ENCODE peak calls at places on chromosome 21, in six cellular contexts. T is HepG2, A is K562, R is HCT116, Y is upper lobe of left lung, G is GM12878. B is an unnamed sample.

GRCh38 chr21:25396135-25396711 is 211.1 kb downstream of the MRPL39 start:
- ATAC-seq in A (no peak), G (peak), R (no peak), T (no peak), Y (no peak), B (no peak)

GRCh38 chr21:30719401-30719800 is 824 bp upstream of the KRTAP21-3 start:
- ATAC-seq in T (no peak), G (peak), Y (no peak), A (no peak), R (no peak), B (no peak)

GRCh38 chr21:36194024-36194423 is 37.4 kb downstream of the DOP1B start:
- ATAC-seq in A (no peak), G (no peak), T (no peak), Y (no peak), R (no peak), B (no peak)

GRCh38 chr21:36402339-36402738 is 17.1 kb downstream of the CHAF1B start:
- ATAC-seq in G (no peak), R (no peak), A (no peak), T (no peak), Y (no peak), B (no peak)

GRCh38 chr21:39527664-39528381 is 76.1 kb downstream of the SH3BGR start:
- ATAC-seq in R (no peak), A (no peak), Y (peak), G (no peak), T (peak), B (no peak)

GRCh38 chr21:39137248-39138186 is 45.7 kb downstream of the PSMG1 start:
- ATAC-seq in R (no peak), T (peak), G (no peak), Y (peak), A (peak), B (no peak)

GRCh38 chr21:31156169-31156568 is 117.9 kb upstream of the KRTAP19-8 start:
- ATAC-seq in R (no peak), G (no peak), Y (no peak), T (no peak), A (no peak), B (no peak)

GRCh38 chr21:21003701-21004100 is 5.5 kb downstream of the NCAM2 start:
- ATAC-seq in T (no peak), A (peak), Y (no peak), G (no peak), R (no peak), B (no peak)

GRCh38 chr21:25626752-25627151 is 12.3 kb upstream of the JAM2 start:
- ATAC-seq in Y (no peak), R (no peak), G (no peak), T (no peak), A (no peak), B (no peak)

GRCh38 chr21:42496839-42497202 is 797 bp upstream of the RSPH1 start:
- ATAC-seq in Y (peak), T (no peak), A (no peak), R (no peak), G (peak), B (peak)

GRCh38 chr21:38909109-38909508 is 103.4 kb downstream of the ETS2 start:
- ATAC-seq in G (no peak), A (no peak), Y (no peak), T (peak), R (no peak), B (no peak)

GRCh38 chr21:45535341-45536081 is 6.7 kb downstream of the SLC19A1 start:
- ATAC-seq in G (no peak), R (no peak), T (no peak), Y (peak), A (no peak), B (no peak)
- TF ChIP-seq POLR2AphosphoS5 in G (no peak), R (no peak), T (no peak), Y (no peak), A (no peak), B (no peak)

DNA sequence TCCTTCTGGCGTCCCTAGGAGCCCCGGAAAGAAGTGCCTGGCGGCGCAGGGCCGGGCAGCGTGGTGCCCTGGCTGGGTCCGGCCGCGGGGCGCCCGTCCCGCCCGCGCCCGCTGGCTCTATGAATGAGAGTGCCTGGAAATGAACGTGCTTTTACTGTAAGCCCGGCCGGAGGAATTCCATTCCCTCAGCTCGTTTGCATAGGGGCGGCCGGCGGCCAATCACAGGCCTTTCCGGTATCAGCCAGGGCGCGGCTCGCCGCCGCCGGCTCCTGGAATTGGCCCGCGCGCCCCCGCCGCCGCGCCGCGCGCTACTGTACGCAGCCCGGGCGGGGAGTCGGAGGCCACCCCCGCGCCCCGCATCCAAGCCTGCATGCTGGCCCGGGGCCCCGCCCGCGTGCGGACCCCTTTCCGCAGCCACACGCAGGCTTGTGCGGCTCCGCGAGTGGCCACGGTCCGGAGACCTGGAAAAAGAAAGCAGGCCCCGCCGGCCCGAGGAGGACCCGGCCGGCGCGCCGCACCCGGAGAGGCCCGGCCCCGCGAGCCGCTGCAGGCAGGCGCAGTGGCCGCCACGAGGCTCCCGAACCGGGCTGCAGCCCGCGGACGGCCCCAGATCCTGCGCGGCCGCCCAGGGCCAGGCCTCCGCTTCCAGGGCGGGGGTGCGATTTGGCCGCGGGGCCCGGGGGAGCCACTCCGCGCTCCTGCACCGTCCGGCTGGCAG is 160.4 kb downstream of the RUNX1 start:
- ATAC-seq in R (peak), G (peak), Y (peak), T (peak), A (peak), B (peak)
- TF ChIP-seq POLR2A in R (peak), G (peak), Y (peak), T (peak), A (peak), B (peak)

DNA sequence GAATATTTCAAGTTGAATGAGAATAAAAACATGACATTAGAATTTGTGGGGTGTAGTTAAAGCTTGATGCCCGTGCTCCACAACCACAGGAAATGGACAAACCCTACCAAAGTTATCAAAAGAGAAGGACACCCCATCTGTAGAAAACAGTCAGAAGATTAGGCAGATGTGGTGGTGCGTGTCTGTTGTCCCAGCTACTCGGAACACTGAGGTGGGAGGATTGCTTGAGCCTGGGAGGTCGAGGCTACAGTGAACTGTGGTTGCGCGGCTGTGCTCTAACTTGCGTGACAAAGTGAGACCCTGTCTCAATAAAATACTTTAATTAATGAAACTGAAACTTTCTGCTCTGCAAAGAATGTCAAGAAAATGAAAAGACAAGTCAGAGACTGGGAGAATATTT is 1.5 kb upstream of the SPATC1L start:
- ATAC-seq in Y (no peak), R (no peak), A (no peak), G (no peak), T (no peak), B (no peak)
- H3K4me3 ChIP-seq in Y (no peak), R (no peak), A (peak), G (no peak), T (no peak), B (no peak)

GRCh38 chr21:15558884-15559283 is 170.9 kb upstream of the USP25 start:
- ATAC-seq in G (no peak), R (no peak), A (no peak), Y (no peak), T (no peak), B (no peak)
- TF ChIP-seq POLR2AphosphoS5 in G (no peak), R (no peak), A (no peak), Y (no peak), T (no peak), B (no peak)

DNA sequence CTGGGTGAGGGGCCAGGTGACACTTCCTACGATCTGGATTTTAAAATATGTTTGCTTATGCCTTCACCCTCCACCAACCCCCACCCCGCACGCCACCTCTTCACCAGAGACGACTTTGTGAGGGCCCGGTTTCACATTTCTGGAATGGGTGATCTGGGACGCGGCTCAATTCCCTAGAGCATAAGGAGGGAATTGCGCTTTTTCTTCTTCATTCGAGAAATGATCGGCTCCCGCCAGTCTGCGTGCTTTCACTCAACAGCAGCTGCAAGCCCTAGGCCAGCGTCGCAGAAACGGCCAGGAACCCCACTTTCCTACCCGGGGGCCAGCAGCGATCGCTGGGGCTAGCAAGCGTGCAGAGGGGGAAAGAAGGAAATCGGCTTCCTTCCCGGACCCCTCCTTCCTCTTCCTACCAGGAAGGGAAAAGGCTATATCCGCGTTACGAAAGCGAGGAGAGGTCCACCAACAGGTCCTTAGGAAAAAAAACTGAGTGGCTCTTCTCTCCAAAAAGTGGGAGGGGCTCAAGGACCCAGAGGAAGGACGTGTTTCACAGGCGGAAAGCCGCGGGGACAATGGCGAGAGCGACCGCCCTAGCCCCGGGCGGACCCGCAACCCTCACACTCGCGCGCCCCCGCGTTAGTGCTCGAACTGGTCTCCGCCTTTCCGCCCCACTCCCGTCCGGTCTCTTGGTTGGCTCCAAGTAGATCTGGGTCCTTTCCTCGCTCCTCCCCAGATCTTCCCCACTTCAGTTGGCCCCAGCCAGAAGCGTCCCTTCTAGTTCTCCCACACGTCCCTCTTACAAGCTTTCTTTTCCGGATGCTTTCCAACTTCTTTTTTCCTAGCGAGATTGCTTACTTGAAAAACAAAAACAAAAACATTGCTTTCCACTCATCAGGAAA is 1.1 kb upstream of the ADAMTS1 start:
- ATAC-seq in T (peak), A (no peak), Y (peak), R (no peak), G (no peak), B (peak)
- TF ChIP-seq POLR2A in T (no peak), A (no peak), Y (peak), R (no peak), G (no peak), B (peak)

DNA sequence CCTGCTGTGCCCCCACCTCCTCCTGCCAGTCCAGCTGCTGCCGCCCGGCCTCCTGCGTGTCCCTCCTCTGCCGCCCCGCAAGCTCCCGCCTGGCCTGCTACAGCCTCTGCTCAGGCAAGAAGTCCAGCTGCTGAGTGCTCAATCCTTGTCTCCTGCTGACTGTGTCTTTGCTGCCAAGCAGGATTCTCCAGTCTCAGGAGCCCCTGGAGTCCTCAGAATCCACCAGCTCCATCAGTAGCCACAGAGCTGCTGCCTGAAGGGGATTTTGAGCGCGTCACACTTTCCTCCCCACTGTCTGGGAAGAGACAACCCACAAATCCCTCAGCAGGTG is 973 bp downstream of the KRTAP10-11 start:
- ATAC-seq in Y (no peak), A (no peak), R (no peak), G (no peak), T (no peak), B (no peak)
- H3K4me3 ChIP-seq in Y (no peak), A (no peak), R (no peak), G (no peak), T (no peak), B (no peak)

GRCh38 chr21:45875416-45875760 is 106.2 kb upstream of the COL6A1 start:
- ATAC-seq in R (no peak), T (no peak), Y (no peak), A (no peak), G (no peak), B (no peak)

GRCh38 chr21:45876381-45877159 is 105.0 kb upstream of the COL6A1 start:
- ATAC-seq in G (no peak), T (no peak), R (no peak), Y (no peak), A (no peak), B (no peak)

GRCh38 chr21:45874716-45875415 is 106.7 kb upstream of the COL6A1 start:
- ATAC-seq in G (no peak), R (no peak), Y (peak), T (peak), A (no peak), B (peak)

GRCh38 chr21:45877160-45877438 is 104.5 kb upstream of the COL6A1 start:
- ATAC-seq in A (no peak), T (no peak), Y (no peak), R (no peak), G (no peak), B (no peak)

DNA sequence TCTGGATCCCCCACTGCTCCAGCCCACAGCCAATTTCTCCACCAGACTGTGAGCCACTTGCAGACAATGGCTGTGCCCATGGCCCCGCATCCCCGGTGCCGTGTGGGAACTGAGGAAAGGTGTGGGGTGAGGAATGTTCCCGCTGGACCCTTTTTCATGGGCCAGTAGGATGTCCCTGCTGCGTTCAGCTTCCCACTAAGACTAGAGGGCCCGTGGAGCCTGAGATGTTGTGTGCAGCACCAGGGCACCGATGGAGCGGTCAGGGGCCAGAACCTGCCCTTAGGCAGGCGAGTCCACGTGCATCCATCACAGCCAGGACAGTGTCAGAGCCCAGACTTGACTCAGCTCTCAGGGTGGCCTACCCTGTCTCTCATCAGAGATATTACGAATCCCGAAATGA is 105.7 kb upstream of the COL6A1 start:
- ATAC-seq in R (no peak), G (no peak), T (no peak), A (no peak), Y (no peak), B (no peak)
- TF ChIP-seq POLR2AphosphoS5 in R (no peak), G (no peak), T (no peak), A (no peak), Y (no peak), B (no peak)

DNA sequence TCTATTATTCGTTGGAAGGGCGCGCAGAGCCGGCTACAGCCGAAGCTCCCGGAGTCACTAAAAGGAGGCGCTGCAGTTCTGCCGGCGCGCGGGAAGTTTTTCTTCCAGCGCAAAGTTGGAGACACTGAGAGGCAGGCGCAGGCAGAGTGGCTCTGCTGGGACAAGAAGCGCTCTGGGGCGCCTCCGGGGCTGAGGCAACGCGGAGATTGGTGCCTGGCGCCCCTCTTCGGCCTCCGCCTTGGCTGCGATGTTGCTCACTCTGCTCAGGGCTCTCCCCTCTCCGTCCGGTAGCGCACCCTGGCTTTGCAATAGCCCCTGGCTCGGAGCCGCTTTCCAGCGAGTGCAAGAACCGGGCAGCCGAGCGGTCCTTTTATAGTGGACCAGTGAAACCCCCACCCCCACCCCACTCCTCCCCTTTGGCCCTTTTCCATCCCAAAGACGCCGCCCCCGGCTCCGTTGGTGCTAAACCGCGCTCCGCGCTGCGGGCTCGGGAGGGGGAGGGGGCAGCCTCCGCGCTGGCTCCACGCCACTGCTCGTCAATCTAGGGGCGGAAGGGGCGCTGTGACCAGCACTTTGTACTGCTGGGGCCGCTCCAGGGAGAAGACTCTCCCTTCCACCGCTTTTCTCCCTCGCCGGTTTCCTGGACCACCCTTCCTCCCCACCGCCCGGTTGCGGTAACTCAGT is at the start of gene ADAMTS1:
- ATAC-seq in T (peak), G (no peak), A (peak), Y (peak), R (no peak), B (peak)
- TF ChIP-seq POLR2A in T (no peak), G (no peak), A (no peak), Y (peak), R (no peak), B (peak)

GRCh38 chr21:43881918-43882317 is 16.9 kb downstream of the AGPAT3 start:
- ATAC-seq in Y (no peak), T (no peak), G (no peak), R (no peak), A (no peak), B (no peak)

GRCh38 chr21:43885721-43886120 is 20.7 kb downstream of the AGPAT3 start:
- ATAC-seq in G (no peak), R (no peak), A (no peak), Y (no peak), T (no peak), B (no peak)

GRCh38 chr21:43884861-43885370 is 19.9 kb downstream of the AGPAT3 start:
- ATAC-seq in Y (no peak), R (no peak), G (no peak), T (peak), A (peak), B (no peak)

GRCh38 chr21:43882952-43883492 is 18.0 kb downstream of the AGPAT3 start:
- ATAC-seq in T (no peak), G (no peak), Y (no peak), R (no peak), A (peak), B (no peak)

DNA sequence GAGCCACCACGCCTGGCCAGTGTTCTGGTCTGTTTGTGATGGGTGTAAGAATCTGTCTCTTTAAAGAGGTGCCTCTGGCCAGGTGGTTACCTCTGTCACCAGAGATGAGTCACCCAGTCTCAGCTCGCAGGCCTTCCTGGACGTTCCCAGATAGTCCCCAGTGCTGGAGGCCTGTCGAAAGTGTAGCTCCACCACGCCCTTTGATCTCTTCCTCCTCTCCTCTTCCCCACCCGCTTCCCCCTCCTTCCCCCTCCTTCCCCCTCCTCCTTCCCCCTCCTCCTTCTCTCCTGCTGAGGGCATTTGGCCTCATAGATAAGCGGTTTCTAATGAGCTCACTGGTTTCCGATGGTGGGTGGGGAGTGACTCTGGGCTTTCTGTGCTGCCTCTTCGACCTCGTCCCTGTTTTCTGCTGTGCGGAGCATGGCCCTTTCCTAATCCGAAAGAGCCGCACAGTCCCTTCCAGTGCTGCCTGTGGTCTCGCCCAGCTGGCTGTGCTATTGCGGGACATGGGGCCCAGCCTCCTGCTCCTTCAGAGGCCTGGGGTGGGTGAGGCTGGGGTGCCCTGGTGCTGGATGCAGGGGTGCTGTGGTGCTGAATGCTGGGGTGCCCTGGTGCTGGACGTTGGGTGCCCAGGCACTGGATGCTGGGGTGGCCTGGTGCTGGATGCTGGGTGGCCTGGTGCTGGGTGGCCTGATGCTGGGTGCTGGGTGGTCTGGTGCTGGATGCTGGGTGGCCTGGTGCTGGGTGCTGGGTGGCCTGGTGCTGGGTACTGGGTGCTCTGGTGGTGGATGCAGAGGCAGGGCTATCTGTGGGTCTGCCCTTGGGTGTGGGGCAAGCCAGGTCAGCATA is 19.2 kb downstream of the AGPAT3 start:
- ATAC-seq in A (peak), Y (peak), G (peak), R (peak), T (peak), B (no peak)
- H3K4me3 ChIP-seq in A (peak), Y (no peak), G (peak), R (peak), T (peak), B (no peak)